ENCODE peak calls at places on chromosomes 3 and 15, in ten cellular contexts. J, C, I, W, V, G, D, L, F and S are unnamed samples.

GRCh38 chr3:11739123-11739522 is 95.4 kb upstream of the VGLL4 start:
- DNase-seq in J (no peak), V (no peak), W (no peak), F (no peak), D (no peak), I (no peak), L (no peak), G (no peak), C (no peak), S (no peak)

GRCh38 chr3:57572096-57572495 is 16.0 kb downstream of the PDE12 start:
- DNase-seq in L (no peak), D (no peak), I (no peak), G (no peak), F (no peak), C (no peak), V (no peak), J (no peak), W (no peak), S (no peak)

GRCh38 chr3:143627336-143627735 is 220.9 kb downstream of the SLC9A9 start:
- DNase-seq in G (no peak), I (no peak), C (peak), V (peak), F (no peak), W (no peak), L (no peak), J (no peak), D (no peak), S (no peak)

GRCh38 chr3:140206196-140207040 is 271.4 kb downstream of the CLSTN2 start:
- DNase-seq in D (no peak), C (peak), V (peak), I (peak), L (no peak), G (peak), W (peak), F (peak), J (no peak), S (no peak)

GRCh38 chr3:125045965-125046364 is 9.8 kb downstream of the HEG1 start:
- DNase-seq in D (no peak), I (no peak), F (no peak), G (no peak), J (no peak), W (peak), L (no peak), V (peak), C (peak), S (no peak)

GRCh38 chr3:122091602-122092006 is 36.4 kb downstream of the CD86 start:
- DNase-seq in F (no peak), J (no peak), V (no peak), W (no peak), C (no peak), G (no peak), L (no peak), I (no peak), D (no peak), S (no peak)

GRCh38 chr3:169764164-169764452 is 752 bp downstream of the TERC start:
- DNase-seq in I (no peak), W (peak), V (no peak), L (no peak), J (no peak), F (peak), D (no peak), C (peak), G (no peak), S (no peak)

GRCh38 chr3:42712716-42713372 is 10.2 kb upstream of the HHATL start:
- DNase-seq in W (no peak), C (no peak), G (no peak), J (no peak), F (no peak), I (no peak), L (peak), D (peak), V (no peak), S (no peak)

GRCh38 chr15:78763796-78764241 is 47.4 kb downstream of the ADAMTS7 start:
- DNase-seq in G (no peak), C (no peak), V (no peak), F (no peak), D (no peak), J (no peak), L (no peak), I (no peak), W (no peak), S (no peak)

GRCh38 chr3:18987862-18988447 is 160.4 kb upstream of the KCNH8 start:
- DNase-seq in C (no peak), D (no peak), V (no peak), W (no peak), J (no peak), I (no peak), G (no peak), L (no peak), F (peak), S (no peak)

GRCh38 chr3:185733980-185734724 is 90.7 kb downstream of the IGF2BP2 start:
- DNase-seq in F (peak), J (peak), L (no peak), I (peak), V (peak), G (peak), D (no peak), W (peak), C (peak), S (peak)

DNA sequence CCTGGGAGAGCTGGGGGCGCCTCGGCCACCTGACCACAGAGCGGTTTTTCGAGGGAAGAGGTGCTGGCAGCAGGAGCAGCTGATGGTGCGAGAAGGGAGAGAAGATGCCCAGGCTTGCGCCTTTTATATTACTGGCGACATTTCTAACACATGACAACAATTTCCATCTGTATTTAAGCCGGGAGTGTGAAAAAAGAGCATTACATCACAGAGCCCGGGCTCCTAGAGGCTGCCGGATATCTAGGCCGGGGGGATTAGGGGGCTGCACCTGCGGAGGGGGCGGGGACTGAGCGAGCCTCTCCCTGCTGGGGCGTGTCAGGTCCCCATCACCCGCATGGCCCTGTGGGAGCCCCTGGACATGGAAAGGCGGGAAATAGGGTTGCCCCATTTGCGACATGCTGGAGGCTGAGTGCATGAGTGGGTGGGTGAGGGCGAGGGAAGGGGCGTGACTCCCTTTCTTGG is 440.7 kb downstream of the MAGI1 start:
- DNase-seq in J (no peak), C (no peak), W (no peak), V (no peak), L (no peak), I (peak), F (no peak), D (no peak), G (peak), S (peak)
- TF ChIP-seq CTCF in J (no peak), C (no peak), W (no peak), V (no peak), L (no peak), I (no peak), F (no peak), D (no peak), G (no peak), S (no peak)

DNA sequence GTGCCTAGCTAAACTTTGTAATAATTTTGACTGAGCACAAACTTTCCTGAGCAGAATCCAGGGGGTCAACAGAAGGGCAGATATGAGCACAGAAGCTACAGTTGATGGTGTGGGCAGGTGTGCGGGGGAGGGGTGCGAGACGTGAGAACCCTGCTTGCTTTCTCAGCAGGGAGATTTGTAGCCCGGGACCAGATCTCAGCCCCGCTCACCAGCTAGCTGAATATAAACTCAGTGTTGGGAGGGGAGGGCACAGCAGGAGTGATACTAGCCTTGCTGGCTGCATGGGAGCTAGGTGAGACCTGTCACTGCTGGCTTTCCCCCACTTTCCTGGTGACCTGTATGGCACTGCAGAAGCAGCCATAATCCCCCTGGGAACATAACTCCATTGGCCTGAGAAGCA is 83.4 kb downstream of the CLDN1 start:
- DNase-seq in G (no peak), D (no peak), V (no peak), W (no peak), I (no peak), F (no peak), J (no peak), C (no peak), L (no peak), S (no peak)
- TF ChIP-seq CTCF in G (no peak), D (no peak), V (no peak), W (no peak), I (no peak), F (no peak), J (no peak), C (no peak), L (no peak), S (no peak)

GRCh38 chr15:49877117-49877860 is 241.7 kb downstream of the ATP8B4 start:
- DNase-seq in G (no peak), V (no peak), D (no peak), W (no peak), C (peak), F (peak), J (no peak), I (no peak), L (no peak), S (no peak)

GRCh38 chr15:49877871-49878511 is 241.0 kb downstream of the ATP8B4 start:
- DNase-seq in J (no peak), G (no peak), I (no peak), F (no peak), C (peak), D (no peak), V (no peak), L (no peak), W (no peak), S (no peak)

GRCh38 chr15:49881433-49881832 is 237.6 kb downstream of the ATP8B4 start:
- DNase-seq in F (no peak), C (no peak), L (no peak), D (no peak), W (no peak), G (no peak), J (no peak), I (no peak), V (no peak), S (no peak)

GRCh38 chr15:49875392-49875791 is 243.6 kb downstream of the ATP8B4 start:
- DNase-seq in L (no peak), I (no peak), F (no peak), C (no peak), G (no peak), D (no peak), W (no peak), J (no peak), V (peak), S (no peak)

GRCh38 chr15:49876401-49877038 is 242.5 kb downstream of the ATP8B4 start:
- DNase-seq in D (no peak), L (no peak), G (peak), F (peak), I (no peak), J (no peak), C (no peak), V (peak), W (no peak), S (no peak)
- TF ChIP-seq CTCF in D (no peak), L (no peak), G (peak), F (peak), I (no peak), J (peak), C (peak), V (peak), W (peak), S (peak)

DNA sequence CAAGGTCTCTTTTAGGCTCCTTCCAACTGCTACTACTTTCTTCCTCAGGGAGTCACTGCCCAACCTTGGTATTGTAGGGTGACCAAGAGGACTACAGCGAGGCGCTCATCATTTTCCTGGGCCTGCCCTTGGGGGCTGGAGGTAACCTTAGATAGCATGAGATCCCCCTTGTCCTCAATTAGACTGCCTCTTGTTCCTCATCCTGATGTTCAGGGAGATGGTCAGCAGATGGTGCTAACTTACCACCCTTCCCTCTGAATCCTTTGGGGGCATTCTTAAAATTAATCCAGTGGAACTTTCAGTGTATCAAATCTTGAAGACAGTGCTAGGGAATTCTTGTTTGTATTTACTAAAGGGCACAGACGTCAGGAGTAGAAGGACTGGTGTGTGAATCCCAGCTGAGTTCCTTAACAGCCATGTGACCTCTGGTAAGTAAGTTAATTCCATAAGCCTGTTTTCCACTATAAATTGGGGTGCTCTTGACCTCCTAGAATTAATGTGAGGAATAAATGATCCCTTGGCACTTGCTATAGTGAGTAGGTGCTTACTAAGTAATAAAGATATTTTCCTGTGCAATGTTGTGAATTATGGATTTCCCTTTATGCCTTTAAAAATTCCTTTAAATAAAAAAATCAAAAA is 4.1 kb upstream of the CLPX start:
- DNase-seq in L (no peak), G (peak), V (peak), C (peak), I (peak), D (no peak), W (peak), J (peak), F (no peak), S (peak)
- TF ChIP-seq CTCF in L (no peak), G (peak), V (peak), C (peak), I (peak), D (no peak), W (peak), J (peak), F (no peak), S (peak)

DNA sequence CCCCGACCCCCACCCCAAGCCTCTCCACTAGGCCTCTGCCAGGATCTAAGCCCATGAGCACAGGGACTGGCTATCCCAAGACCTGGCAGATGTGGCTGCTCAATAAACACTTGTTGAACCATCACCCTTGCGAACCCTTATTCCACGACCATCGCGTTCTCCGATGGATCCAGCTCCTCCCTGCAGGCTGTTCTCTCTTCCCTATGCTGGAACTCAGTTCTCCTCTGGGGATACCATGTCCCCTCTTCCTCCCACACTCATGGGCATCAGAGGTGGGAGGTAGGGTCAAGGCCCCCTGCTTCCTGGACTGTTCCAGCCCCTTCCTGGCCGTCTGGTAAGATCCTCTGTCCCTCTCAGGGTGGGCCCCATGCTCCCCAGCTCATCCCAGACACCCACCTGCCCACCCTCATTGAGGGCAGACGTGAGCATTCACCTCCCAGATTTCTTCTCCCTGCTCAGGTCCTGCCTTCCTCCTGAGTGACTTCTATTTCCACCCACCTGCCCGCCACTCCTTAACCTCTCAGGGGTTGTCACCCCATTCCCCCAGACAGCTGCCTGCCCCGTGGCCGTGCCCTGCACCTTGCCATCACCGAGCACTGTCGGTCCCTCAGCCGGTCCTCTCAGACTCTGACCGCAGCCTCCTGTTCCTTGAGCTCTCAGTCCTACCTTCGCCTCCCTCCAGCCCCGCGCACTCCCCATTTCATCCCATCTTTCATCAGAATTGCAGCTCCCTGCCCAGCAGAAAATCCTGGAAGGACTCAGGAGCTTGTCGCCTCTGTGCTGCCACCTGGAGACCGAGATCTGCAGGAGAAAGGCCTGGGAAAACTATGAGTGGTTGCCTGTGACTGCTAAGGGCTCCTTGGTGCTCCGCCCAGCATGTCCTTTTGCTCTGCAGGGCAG is 42.0 kb downstream of the PML start:
- DNase-seq in V (peak), G (peak), C (peak), D (no peak), F (peak), W (peak), J (no peak), I (peak), L (no peak), S (peak)
- TF ChIP-seq CTCF in V (peak), G (peak), C (peak), D (no peak), F (no peak), W (peak), J (peak), I (peak), L (no peak), S (peak)

GRCh38 chr15:70186152-70186551 is 88.4 kb upstream of the TLE3 start:
- DNase-seq in C (no peak), F (no peak), I (no peak), L (no peak), W (peak), D (no peak), V (no peak), J (no peak), G (no peak), S (no peak)

GRCh38 chr15:70185251-70185711 is 87.6 kb upstream of the TLE3 start:
- DNase-seq in G (no peak), W (peak), F (no peak), I (no peak), J (no peak), D (no peak), L (no peak), C (no peak), V (no peak), S (no peak)

GRCh38 chr15:70180186-70180875 is 82.6 kb upstream of the TLE3 start:
- DNase-seq in G (no peak), J (no peak), W (no peak), I (no peak), C (no peak), V (no peak), L (no peak), F (no peak), D (no peak), S (no peak)

GRCh38 chr15:70181626-70182255 is 84.0 kb upstream of the TLE3 start:
- DNase-seq in V (no peak), L (no peak), W (no peak), F (no peak), G (no peak), D (no peak), J (no peak), C (no peak), I (no peak), S (no peak)

DNA sequence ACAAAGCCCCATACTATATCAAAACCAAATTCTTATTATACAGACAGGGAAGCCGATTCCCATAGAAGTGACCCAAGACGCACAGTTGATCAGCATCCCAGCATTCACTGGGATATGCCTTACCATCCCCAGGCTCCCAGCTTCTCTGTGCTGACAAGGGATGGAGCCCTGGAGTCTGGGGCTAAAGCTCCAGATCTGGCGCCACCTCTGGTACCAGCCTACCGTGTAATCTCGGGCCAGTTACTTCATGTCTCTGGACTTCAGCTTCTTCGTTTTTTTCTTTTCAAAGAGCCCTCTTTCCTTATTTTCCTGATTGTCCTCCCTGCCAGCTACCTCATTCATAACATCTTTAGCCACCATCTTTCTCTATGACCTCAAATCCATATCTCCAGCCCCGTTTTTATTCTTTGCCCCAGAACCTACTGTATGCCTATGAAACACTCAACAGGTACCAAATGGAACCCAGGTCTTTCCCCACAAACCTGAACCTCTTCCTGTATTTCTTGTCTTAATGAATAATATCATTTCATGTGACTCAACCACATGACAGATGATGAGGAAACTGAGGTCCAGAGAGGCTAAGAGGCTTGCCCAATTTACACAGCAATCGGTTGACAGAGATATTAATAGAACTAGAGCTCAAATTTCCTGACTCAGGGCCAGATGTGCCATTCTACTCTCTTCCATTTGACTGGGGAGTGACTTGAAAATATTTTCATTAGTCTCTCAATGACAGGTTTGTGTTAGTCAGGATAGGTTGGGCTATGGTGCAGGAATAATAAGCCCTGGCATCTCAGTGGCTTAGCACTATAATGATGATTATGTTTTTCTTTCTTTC is 85.4 kb upstream of the TLE3 start:
- DNase-seq in V (peak), J (no peak), G (peak), F (no peak), C (no peak), W (peak), I (no peak), D (no peak), L (no peak), S (no peak)
- TF ChIP-seq CTCF in V (no peak), J (no peak), G (peak), F (no peak), C (no peak), W (peak), I (no peak), D (no peak), L (no peak), S (no peak)